ENCODE peak calls at places on chromosome 13, in four cellular contexts. B, S, O and D are unnamed samples.

GRCh38 chr13:99264053-99264452 is 5.9 kb upstream of the GPR18 start:
- DNase-seq in S (no peak), O (no peak), B (no peak), D (no peak)

GRCh38 chr13:50474094-50474654 is 369.3 kb downstream of the DLEU7 start:
- DNase-seq in O (no peak), B (no peak), S (no peak), D (no peak)

GRCh38 chr13:86945596-86945995 is 725.6 kb upstream of the SLITRK5 start:
- DNase-seq in O (no peak), B (no peak), S (no peak), D (no peak)

GRCh38 chr13:99164226-99164625 is 36.4 kb upstream of the UBAC2 start:
- DNase-seq in S (no peak), B (no peak), O (no peak), D (no peak)

GRCh38 chr13:23578411-23579071 is 8.3 kb downstream of the TNFRSF19 start:
- DNase-seq in S (peak), O (peak), B (peak), D (no peak)

GRCh38 chr13:38376551-38376950 is 26.9 kb downstream of the UFM1 start:
- DNase-seq in O (no peak), S (no peak), B (no peak), D (no peak)

GRCh38 chr13:41565221-41565620 is 107.9 kb downstream of the RGCC start:
- DNase-seq in S (peak), O (no peak), B (no peak), D (no peak)

GRCh38 chr13:59356607-59357006 is 807.1 kb downstream of the DIAPH3 start:
- DNase-seq in B (no peak), O (peak), S (no peak), D (no peak)

GRCh38 chr13:100673831-100674362 is 698 bp downstream of the TMTC4 start:
- DNase-seq in O (peak), B (no peak), S (peak), D (no peak)

GRCh38 chr13:73224708-73225107 is 165.9 kb downstream of the KLF5 start:
- DNase-seq in S (no peak), O (no peak), B (no peak), D (no peak)

GRCh38 chr13:39415403-39415802 is 187.6 kb downstream of the LHFPL6 start:
- DNase-seq in B (peak), O (no peak), S (no peak), D (no peak)

GRCh38 chr13:64556391-64556790 is 2673.7 kb downstream of the PCDH9 start:
- DNase-seq in O (no peak), B (no peak), S (no peak), D (no peak)

GRCh38 chr13:39347926-39348901 is 254.8 kb downstream of the LHFPL6 start:
- DNase-seq in S (no peak), B (peak), O (no peak), D (no peak)

GRCh38 chr13:52599037-52599852 is 43.0 kb upstream of the HNRNPA1L2 start:
- DNase-seq in O (no peak), S (no peak), B (no peak), D (no peak)

GRCh38 chr13:46731535-46731934 is 65.4 kb downstream of the ESD start:
- DNase-seq in B (no peak), S (no peak), O (no peak), D (no peak)

GRCh38 chr13:84896128-84896527 is 903.1 kb downstream of the SLITRK6 start:
- DNase-seq in O (peak), B (peak), S (peak), D (peak)

GRCh38 chr13:52925775-52926285 is 77.4 kb upstream of the PCDH8 start:
- DNase-seq in O (no peak), S (no peak), B (no peak), D (no peak)

GRCh38 chr13:110557610-110558305 is 3.8 kb downstream of the RAB20 start:
- DNase-seq in O (no peak), B (no peak), S (no peak), D (no peak)

DNA sequence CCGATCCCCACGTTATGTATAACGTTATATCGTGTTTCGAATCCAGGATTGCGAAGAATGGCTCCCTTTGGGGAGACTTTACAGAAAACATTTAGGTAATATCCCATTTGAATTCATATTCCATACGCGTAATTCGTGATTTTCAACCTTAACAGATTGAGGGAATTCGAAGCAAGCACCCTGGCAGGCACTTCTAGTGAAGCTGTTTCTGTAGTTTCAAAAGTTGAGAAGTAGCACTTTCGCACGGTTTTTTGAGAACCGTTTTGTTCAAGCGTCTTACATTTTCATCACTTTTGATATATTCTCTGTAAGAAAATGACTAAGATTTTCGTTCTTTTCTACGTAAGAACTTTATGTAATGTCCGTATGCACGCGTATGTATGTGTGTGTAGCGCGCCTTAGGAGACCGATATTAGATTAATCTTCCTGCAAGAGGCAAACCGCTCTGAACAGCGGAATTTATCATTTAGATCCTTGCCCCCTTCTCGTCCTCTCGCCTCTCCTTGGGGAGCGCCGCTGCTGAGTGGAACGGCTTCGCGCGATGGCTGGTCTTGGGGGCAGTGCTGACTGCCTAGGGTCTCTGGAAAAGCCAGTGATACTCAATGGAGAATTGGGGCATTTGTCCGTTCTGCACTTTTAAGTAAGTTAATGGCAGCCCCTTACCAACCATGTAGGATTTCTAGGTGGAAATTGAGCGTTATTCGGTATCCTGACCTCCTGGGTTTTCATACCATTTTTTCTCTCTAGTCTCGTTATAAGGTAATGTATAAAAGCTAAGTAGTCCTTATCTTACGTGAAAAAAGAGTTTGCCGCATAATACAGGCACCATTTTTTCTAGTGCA is 4.8 kb downstream of the MAB21L1 start:
- DNase-seq in S (no peak), O (no peak), B (peak), D (no peak)
- TF ChIP-seq ETV6 in S (no peak), O (no peak), B (no peak), D (no peak)

DNA sequence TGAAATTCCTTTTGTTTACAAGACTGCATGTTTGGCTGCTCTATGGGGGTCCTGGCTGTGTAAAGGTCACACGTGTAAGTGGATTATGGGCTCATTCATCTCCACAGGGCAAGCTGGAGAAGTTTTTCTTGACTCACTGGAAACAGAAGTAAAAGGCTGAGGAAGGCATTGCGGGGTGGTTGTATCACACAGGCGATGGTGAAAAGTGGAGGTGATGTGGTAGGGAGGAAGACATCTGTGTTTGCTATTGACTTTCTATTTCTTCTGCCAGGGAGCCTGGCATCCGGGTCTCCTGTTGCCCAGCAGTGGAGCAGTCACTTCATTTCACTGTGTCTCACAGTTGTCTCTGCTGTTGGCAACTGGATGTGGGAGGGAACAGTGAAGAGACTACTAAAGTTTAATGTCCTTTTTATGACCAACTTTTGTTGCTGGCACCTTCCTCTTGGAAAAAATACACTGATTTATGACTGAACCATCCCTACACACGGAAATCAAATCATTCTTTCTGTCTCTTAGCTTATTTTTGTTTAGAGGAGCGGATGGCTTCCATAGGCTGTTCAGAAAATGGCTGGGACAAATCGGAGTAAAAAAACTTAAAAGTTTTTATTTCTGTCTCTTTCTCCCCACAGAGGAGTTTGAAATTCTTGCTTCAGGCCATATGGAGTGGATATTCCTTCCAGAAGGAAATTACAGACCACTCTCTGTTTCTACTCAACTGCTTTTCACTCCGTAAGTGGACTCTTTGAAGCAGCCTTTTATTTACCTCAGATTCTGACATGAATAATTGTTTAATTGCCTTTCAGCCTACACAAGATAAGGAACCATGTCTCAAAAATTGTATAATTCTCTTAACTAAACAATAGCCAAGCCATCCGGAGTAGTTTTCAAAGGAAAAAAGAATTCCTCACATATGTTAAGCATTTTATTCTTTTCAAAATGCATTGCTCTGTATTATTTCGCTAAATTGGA is 23.9 kb upstream of the MEDAG start:
- DNase-seq in B (no peak), S (no peak), O (no peak), D (no peak)
- TF ChIP-seq ETV6 in B (no peak), S (no peak), O (no peak), D (no peak)

GRCh38 chr13:70630247-70630646 is 522.0 kb upstream of the KLHL1 start:
- DNase-seq in S (no peak), O (no peak), B (no peak), D (no peak)

DNA sequence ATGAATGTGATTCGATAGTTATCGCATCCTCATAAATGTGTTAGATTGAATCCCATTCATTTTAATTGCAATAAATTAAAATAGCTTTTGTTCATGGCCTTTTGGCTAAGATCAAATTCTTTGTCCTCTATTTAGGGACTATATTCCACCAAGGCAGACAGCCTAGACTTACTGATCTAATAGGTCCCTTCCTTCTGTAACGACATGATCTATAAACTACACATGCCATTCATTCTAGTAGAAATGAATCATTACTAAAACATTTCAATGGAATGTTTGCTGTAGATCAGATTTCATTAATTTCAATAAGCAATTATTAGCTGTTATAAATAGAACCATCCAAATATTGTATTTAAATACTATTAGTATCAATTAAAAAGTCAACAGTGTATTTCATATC is 526.6 kb upstream of the KLHL1 start:
- DNase-seq in S (no peak), O (no peak), B (no peak), D (no peak)
- TF ChIP-seq ETV6 in S (no peak), O (no peak), B (no peak), D (no peak)

DNA sequence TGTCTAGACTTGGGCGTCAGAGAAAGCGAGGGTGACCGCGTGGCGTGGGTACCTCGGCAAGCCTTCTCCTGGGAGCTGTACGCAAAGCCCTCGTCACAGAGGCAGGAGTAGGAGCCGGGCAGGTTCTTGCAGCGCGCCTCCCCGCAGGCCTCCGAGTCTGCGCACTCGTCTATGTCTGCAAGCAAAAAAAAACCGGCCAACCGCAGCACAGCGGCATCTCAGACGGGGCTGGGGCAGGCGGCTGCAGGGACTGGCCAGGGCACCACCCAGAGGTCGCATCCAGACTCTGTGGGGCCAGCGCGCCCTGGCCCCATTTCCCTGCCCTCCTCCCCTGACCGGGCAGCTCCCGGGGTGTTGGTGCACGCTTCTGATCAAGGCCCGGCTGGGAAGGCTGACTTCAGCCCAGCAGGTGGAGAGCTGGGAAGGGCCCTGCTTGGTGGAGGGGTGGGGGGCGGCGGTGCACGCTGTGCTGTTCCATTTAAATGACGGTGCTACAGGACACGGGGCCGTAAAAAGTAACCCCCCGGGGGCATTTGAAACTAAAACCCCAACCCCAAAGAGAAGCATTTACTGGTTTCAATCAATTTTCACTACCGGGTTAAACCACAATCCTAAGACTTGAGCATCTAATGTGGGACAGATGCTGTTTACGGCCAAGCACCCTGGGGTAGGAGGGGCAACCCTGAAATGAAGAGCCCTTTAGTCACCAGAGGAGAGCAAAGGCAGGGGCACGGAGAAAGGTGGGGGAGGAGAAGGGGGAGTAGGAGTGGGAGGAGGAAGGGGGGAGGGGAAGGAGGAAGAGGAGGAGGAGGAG is 28.2 kb downstream of the GAS6 start:
- DNase-seq in S (no peak), O (no peak), B (no peak), D (no peak)
- TF ChIP-seq ETV6 in S (no peak), O (no peak), B (no peak), D (no peak)

GRCh38 chr13:25965596-25965995 is 86.2 kb downstream of the SHISA2 start:
- DNase-seq in S (no peak), O (no peak), B (no peak), D (no peak)

GRCh38 chr13:25963681-25964080 is 88.1 kb downstream of the SHISA2 start:
- DNase-seq in S (no peak), B (no peak), O (no peak), D (no peak)

GRCh38 chr13:25971077-25971476 is 80.7 kb downstream of the SHISA2 start:
- DNase-seq in S (no peak), O (no peak), B (no peak), D (no peak)

GRCh38 chr13:25966086-25966485 is 85.7 kb downstream of the SHISA2 start:
- DNase-seq in S (no peak), B (no peak), O (peak), D (no peak)

GRCh38 chr13:25967144-25967543 is 84.7 kb downstream of the SHISA2 start:
- DNase-seq in O (no peak), B (no peak), S (no peak), D (no peak)
- TF ChIP-seq ETV6 in O (no peak), B (no peak), S (no peak), D (no peak)

DNA sequence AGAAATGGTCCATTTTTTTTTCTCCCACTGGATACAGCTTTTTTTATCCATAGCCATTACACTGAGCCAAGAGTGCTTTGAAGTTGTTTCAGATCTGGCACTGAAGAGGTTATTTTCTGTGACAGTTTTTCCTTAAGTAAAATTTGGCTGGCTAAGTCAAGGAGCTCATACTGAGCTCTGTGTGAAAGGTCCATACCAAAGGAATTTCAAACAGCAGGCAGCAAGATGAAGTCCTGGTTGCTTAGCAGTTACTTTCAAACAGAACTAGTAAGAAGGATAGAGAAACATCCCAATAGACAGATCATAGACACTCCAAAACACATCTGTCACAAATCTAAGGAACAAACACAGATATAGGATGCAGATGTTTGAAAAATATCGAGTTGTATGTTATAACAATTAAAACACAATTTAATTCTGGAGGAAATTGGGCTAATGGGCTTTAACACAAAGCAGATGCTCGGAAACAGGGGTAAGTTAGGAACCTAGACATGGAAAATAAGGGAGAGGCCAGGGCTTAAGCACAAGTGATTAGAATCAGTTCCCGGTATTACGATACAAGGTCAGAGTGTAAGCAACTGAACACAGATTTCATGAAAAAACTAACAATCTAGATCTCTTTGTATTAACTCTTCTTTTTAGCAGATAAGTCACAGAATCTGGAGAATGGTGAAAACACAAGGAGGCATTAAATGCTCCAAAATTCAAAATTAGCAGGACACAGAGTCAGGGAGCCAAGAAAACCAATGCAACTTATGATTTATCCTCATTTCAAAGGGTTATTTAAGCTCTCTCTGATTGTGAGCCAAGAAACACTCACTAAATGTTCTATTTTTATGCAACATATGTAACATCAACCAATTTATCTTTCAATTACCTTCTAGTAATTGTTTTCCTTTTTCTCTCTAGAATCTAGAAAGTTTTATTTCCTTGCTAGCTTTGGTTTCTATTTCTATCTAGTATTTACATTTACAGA is 1992.9 kb upstream of the PCDH20 start:
- DNase-seq in B (no peak), O (no peak), S (no peak), D (no peak)
- TF ChIP-seq ETV6 in B (no peak), O (no peak), S (no peak), D (no peak)

GRCh38 chr13:32021785-32022184 is 9.8 kb upstream of the FRY start:
- DNase-seq in S (no peak), B (no peak), O (no peak), D (no peak)
- TF ChIP-seq ETV6 in S (no peak), B (no peak), O (no peak), D (no peak)

GRCh38 chr13:113560645-113561416 is 23.7 kb upstream of the TFDP1 start:
- DNase-seq in S (no peak), O (no peak), B (no peak), D (no peak)

GRCh38 chr13:113559901-113560644 is 24.5 kb upstream of the TFDP1 start:
- DNase-seq in B (no peak), O (no peak), S (no peak), D (no peak)

GRCh38 chr13:113561417-113562084 is 23.0 kb upstream of the TFDP1 start:
- DNase-seq in S (no peak), B (no peak), O (no peak), D (no peak)

GRCh38 chr13:113562866-113563265 is 21.7 kb upstream of the TFDP1 start:
- DNase-seq in B (no peak), O (no peak), S (no peak), D (no peak)

DNA sequence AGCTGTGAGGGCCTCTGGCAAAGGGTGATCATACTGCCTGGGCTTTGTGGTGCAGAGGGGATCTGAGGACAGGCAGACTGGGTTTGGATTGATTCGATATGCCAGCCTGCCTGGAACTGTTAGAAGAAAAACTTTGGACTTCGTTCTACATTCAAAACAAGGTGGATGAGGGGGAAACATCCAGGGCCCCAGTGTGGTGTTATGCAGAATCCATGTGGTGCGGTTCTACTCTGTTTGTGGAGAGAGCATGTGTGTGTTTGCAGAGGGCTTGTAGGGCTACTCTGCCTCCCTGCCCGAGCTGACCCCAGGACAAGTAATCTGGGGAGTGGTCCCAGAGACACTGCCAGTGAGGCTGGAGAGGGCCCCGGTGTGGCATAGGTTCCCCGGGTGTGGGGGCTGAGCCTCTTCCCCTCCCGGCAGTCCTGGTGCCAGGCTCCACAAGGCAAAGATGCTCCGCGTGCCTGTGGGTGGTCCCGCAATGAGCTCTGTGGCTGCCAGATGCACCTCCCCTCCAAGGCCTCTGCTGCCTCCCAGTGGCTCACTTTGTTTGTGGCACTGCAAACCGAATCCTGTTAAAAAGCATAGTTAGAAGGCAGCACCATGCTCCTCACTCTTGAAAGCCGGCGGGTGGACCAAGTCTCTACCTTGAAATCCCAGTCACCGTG is 22.3 kb upstream of the TFDP1 start:
- DNase-seq in S (peak), B (peak), O (peak), D (no peak)
- TF ChIP-seq ETV6 in S (no peak), B (no peak), O (no peak), D (no peak)